ENCODE peak calls at places on chromosomes 16 and 17, in five cellular contexts. One of them, this sample, is unnamed. For H3K27me3, the result is how much of the 10 kb centered on the place peaks cover.

GRCh38 chr17:81340606-81341346 is 45.7 kb upstream of the SLC38A10 start:
- DNase-seq in small intestine: no peak
- DNase-seq in CD4-positive, alpha-beta T cell: no peak
- DNase-seq in fibroblast of lung: peak
- DNase-seq in right atrium auricular region: no peak
- DNase-seq in this sample: no peak

GRCh38 chr17:69637399-69638165 is 223.1 kb downstream of the MAP2K6 start:
- DNase-seq in small intestine: no peak
- DNase-seq in CD4-positive, alpha-beta T cell: no peak
- DNase-seq in fibroblast of lung: peak
- DNase-seq in right atrium auricular region: no peak
- DNase-seq in this sample: no peak

GRCh38 chr16:68229431-68230175 is 6.3 kb downstream of the ESRP2 start:
- DNase-seq in small intestine: peak
- DNase-seq in CD4-positive, alpha-beta T cell: peak
- DNase-seq in fibroblast of lung: peak
- DNase-seq in right atrium auricular region: no peak
- DNase-seq in this sample: peak

GRCh38 chr16:77445321-77445720 is 10.5 kb upstream of the ADAMTS18 start:
- DNase-seq in small intestine: no peak
- DNase-seq in CD4-positive, alpha-beta T cell: no peak
- DNase-seq in fibroblast of lung: no peak
- DNase-seq in right atrium auricular region: no peak
- DNase-seq in this sample: no peak

GRCh38 chr16:83356266-83356665 is 451.5 kb upstream of the HSBP1 start:
- DNase-seq in small intestine: peak
- DNase-seq in CD4-positive, alpha-beta T cell: no peak
- DNase-seq in fibroblast of lung: peak
- DNase-seq in right atrium auricular region: no peak
- DNase-seq in this sample: no peak

GRCh38 chr17:82938486-82939212 is 98.8 kb upstream of the ZNF750 start:
- DNase-seq in small intestine: no peak
- DNase-seq in CD4-positive, alpha-beta T cell: no peak
- DNase-seq in fibroblast of lung: no peak
- DNase-seq in right atrium auricular region: no peak
- DNase-seq in this sample: peak

GRCh38 chr17:48545539-48545938 is 630 bp upstream of the HOXB2 start:
- DNase-seq in small intestine: no peak
- DNase-seq in CD4-positive, alpha-beta T cell: no peak
- DNase-seq in fibroblast of lung: no peak
- DNase-seq in right atrium auricular region: no peak
- DNase-seq in this sample: no peak

GRCh38 chr16:67296422-67296821 is 17.1 kb downstream of the PLEKHG4 start:
- DNase-seq in small intestine: no peak
- DNase-seq in CD4-positive, alpha-beta T cell: no peak
- DNase-seq in fibroblast of lung: peak
- DNase-seq in right atrium auricular region: no peak
- DNase-seq in this sample: no peak

GRCh38 chr17:16478693-16479092 is 13.3 kb downstream of the LRRC75A start:
- DNase-seq in small intestine: no peak
- DNase-seq in CD4-positive, alpha-beta T cell: no peak
- DNase-seq in fibroblast of lung: no peak
- DNase-seq in right atrium auricular region: no peak
- DNase-seq in this sample: no peak

GRCh38 chr17:64216385-64217248 is 46.4 kb downstream of the TEX2 start:
- DNase-seq in small intestine: peak
- DNase-seq in CD4-positive, alpha-beta T cell: no peak
- DNase-seq in fibroblast of lung: peak
- DNase-seq in right atrium auricular region: no peak
- DNase-seq in this sample: no peak

DNA sequence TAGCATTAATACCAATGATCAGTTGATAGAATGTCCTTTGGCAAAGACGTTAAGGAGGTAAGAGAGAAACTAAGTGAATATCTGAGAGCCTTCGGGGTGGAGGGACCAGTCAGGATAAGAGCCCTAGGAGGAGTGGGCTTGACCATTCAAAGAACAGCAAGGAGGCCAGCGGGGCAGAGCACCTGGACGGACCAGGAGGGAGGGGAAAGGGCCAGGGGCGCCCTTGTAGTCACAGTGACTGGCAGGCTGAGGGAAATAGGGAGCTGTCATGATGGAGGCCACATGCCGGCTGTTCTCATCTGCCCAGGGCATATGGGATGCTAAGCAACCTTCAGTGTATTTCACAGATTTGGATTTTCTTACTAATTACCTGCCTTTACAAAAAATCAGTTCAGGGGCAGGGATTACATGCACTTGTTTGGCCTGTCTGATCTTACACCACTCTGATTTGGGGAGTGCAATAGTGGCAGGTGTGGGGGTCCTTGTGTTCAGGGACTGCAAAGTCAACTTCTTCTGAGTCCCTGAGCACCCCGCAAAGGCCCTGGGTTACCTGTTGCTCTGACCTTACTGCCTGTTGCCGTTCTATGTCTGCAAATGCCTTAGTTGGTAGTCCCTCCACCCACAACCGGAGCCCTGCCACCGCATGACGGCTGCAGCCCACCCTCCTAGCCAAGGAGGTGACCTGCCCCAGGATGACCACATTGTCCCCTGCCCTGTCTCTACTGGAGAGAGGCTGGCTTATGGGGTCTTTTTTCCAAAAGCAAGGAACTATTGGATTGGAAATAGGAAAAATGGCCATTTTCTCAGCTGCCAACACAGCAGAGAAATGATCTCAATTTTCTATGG is 10.0 kb downstream of the TMEM132E start:
- DNase-seq in small intestine: no peak
- DNase-seq in CD4-positive, alpha-beta T cell: no peak
- DNase-seq in fibroblast of lung: no peak
- DNase-seq in right atrium auricular region: no peak
- DNase-seq in this sample: no peak
- H3K27me3 ChIP-seq in small intestine: under half
- H3K27me3 ChIP-seq in CD4-positive, alpha-beta T cell: under half
- H3K27me3 ChIP-seq in fibroblast of lung: under half
- H3K27me3 ChIP-seq in right atrium auricular region: under half
- H3K27me3 ChIP-seq in this sample: half or more

DNA sequence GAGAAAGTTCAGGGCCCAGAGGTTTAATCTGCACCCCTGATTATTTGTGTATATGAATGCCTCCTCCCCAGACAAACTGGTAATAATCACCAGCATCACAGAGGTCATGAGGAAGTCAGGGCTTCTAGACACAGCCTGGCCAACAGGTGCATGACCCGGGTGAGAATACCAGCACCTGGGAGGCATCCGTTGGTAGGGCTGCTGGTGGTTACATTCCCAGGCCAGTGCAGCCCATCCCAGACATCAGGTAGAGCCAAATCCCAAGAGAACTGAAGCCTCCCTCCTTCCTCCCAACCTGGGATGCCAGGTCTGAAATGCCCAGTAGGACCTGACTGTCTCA is 7.2 kb downstream of the TBX2 start:
- DNase-seq in small intestine: no peak
- DNase-seq in CD4-positive, alpha-beta T cell: no peak
- DNase-seq in fibroblast of lung: no peak
- DNase-seq in right atrium auricular region: no peak
- DNase-seq in this sample: peak
- H3K27me3 ChIP-seq in small intestine: under half
- H3K27me3 ChIP-seq in CD4-positive, alpha-beta T cell: half or more
- H3K27me3 ChIP-seq in fibroblast of lung: under half
- H3K27me3 ChIP-seq in right atrium auricular region: under half
- H3K27me3 ChIP-seq in this sample: under half

DNA sequence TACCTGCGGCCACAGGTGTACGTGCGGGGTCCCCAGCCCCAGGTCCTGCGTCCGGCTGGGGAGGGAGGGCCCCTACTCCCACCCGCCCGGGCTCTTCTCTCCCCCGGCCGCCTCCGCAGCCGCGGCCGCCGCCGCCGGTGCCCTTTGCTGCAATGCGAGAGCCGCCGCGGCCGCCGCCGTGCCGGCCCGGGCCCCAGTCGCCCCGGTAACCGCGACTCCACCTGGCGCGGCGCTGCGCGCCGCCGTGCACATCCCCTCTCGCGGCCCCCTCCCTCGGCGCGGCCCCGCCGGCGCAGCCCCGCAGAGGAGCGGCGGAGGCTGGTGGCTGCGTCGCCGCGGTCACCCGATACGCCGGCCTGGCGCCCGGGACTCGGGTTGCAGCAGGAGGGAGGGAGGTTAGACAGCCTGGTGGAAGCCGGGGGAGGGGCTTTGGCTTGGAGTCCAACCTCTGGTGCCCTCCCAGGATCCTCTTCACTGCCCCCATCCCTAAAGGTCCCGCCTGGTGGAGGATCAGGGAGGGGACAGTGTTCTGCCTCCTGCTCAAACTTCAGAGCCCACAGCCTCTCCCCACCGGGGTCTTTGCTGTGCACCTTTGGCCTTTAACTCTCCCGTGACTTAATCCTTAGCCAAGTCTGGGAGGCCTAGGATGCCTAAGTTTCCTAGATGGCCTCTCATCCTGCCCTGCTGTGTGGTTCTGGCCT is 32.9 kb downstream of the SRCIN1 start:
- DNase-seq in small intestine: no peak
- DNase-seq in CD4-positive, alpha-beta T cell: no peak
- DNase-seq in fibroblast of lung: no peak
- DNase-seq in right atrium auricular region: no peak
- DNase-seq in this sample: peak
- H3K27me3 ChIP-seq in small intestine: under half
- H3K27me3 ChIP-seq in CD4-positive, alpha-beta T cell: half or more
- H3K27me3 ChIP-seq in fibroblast of lung: half or more
- H3K27me3 ChIP-seq in right atrium auricular region: under half
- H3K27me3 ChIP-seq in this sample: half or more

DNA sequence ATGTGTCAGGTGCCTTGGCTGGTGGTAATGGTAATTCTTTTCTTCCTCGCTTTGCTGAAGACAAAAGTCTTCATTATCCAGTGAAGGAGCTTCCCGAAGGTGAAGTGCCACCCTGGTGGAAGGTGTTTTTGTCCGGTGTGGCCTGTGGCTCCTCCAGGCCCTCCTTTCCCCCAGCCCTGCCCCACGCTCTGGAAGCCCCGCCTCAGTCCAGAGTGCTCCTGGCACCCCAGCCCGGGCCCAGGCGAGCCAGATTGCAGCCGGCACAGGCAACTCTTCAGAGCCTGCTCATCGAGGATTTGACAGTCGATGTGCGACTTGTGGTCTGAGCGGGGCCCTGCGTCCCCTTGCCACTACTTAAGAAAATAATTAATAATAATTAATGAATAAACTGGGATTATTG is 93.7 kb downstream of the MGAT5B start:
- DNase-seq in small intestine: no peak
- DNase-seq in CD4-positive, alpha-beta T cell: no peak
- DNase-seq in fibroblast of lung: no peak
- DNase-seq in right atrium auricular region: no peak
- DNase-seq in this sample: no peak
- H3K27me3 ChIP-seq in small intestine: under half
- H3K27me3 ChIP-seq in CD4-positive, alpha-beta T cell: under half
- H3K27me3 ChIP-seq in fibroblast of lung: under half
- H3K27me3 ChIP-seq in right atrium auricular region: under half
- H3K27me3 ChIP-seq in this sample: under half

GRCh38 chr17:73165616-73166404 is 1.0 kb downstream of the SSTR2 start:
- DNase-seq in small intestine: no peak
- DNase-seq in CD4-positive, alpha-beta T cell: no peak
- DNase-seq in fibroblast of lung: no peak
- DNase-seq in right atrium auricular region: no peak
- DNase-seq in this sample: no peak
- H3K27me3 ChIP-seq in small intestine: under half
- H3K27me3 ChIP-seq in CD4-positive, alpha-beta T cell: half or more
- H3K27me3 ChIP-seq in fibroblast of lung: half or more
- H3K27me3 ChIP-seq in right atrium auricular region: under half
- H3K27me3 ChIP-seq in this sample: under half

GRCh38 chr17:76240461-76241204 is at the start of gene RNF157:
- DNase-seq in small intestine: peak
- DNase-seq in CD4-positive, alpha-beta T cell: peak
- DNase-seq in fibroblast of lung: peak
- DNase-seq in right atrium auricular region: no peak
- DNase-seq in this sample: peak
- H3K27me3 ChIP-seq in small intestine: under half
- H3K27me3 ChIP-seq in CD4-positive, alpha-beta T cell: under half
- H3K27me3 ChIP-seq in fibroblast of lung: under half
- H3K27me3 ChIP-seq in right atrium auricular region: under half
- H3K27me3 ChIP-seq in this sample: half or more

GRCh38 chr17:2054740-2055493 is at the start of gene HIC1:
- DNase-seq in small intestine: peak
- DNase-seq in CD4-positive, alpha-beta T cell: peak
- DNase-seq in fibroblast of lung: peak
- DNase-seq in right atrium auricular region: no peak
- DNase-seq in this sample: peak

GRCh38 chr17:2057714-2058520 is 3.0 kb downstream of the HIC1 start:
- DNase-seq in small intestine: no peak
- DNase-seq in CD4-positive, alpha-beta T cell: no peak
- DNase-seq in fibroblast of lung: no peak
- DNase-seq in right atrium auricular region: no peak
- DNase-seq in this sample: no peak

GRCh38 chr17:2055494-2056220 is 754 bp downstream of the HIC1 start:
- DNase-seq in small intestine: no peak
- DNase-seq in CD4-positive, alpha-beta T cell: no peak
- DNase-seq in fibroblast of lung: no peak
- DNase-seq in right atrium auricular region: no peak
- DNase-seq in this sample: peak

GRCh38 chr17:2057130-2057713 is 2.3 kb downstream of the HIC1 start:
- DNase-seq in small intestine: no peak
- DNase-seq in CD4-positive, alpha-beta T cell: no peak
- DNase-seq in fibroblast of lung: no peak
- DNase-seq in right atrium auricular region: no peak
- DNase-seq in this sample: peak

DNA sequence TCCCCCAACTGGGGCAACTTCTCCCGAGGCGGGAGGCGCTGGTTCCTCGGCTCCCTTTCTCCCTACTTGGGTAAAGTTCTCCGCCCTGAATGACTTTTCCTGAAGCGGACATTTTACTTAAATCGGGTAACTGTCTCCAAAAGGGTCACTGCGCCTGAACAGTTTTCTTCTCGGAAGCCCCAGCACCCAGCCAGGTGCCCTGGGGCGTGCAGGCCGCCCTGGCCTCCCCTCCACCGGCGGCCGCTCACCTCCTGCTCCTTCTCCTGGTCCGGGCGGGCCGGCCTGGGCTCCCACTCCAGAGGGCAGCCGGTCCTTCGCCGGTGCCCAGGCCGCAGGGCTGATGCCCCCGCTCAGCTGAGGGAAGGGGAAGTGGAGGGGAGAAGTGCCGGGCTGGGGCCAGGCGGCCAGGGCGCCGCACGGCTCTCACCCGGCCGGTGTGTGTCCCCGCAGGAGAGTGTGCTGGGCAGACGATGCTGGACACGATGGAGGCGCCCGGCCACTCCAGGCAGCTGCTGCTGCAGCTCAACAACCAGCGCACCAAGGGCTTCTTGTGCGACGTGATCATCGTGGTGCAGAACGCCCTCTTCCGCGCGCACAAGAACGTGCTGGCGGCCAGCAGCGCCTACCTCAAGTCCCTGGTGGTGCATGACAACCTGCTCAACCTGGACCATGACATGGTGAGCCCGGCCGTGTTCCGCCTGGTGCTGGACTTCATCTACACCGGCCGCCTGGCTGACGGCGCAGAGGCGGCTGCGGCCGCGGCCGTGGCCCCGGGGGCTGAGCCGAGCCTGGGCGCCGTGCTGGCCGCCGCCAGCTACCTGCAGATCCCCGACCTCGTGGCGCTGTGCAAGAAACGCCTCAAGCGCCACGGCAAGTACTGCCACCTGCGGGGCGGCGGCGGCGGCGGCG is 1.6 kb downstream of the HIC1 start:
- DNase-seq in small intestine: no peak
- DNase-seq in CD4-positive, alpha-beta T cell: peak
- DNase-seq in fibroblast of lung: peak
- DNase-seq in right atrium auricular region: no peak
- DNase-seq in this sample: peak
- H3K27me3 ChIP-seq in small intestine: under half
- H3K27me3 ChIP-seq in CD4-positive, alpha-beta T cell: under half
- H3K27me3 ChIP-seq in fibroblast of lung: under half
- H3K27me3 ChIP-seq in right atrium auricular region: under half
- H3K27me3 ChIP-seq in this sample: half or more